ENCODE peak calls at places on chromosome 1, in ten cellular contexts. One of them, this sample, is unnamed.

GRCh38 chr1:3939242-3940080 is 39.4 kb upstream of the C1orf174 start:
- DNase-seq in neural crest cell: no peak
- DNase-seq in HFFc6: no peak
- DNase-seq in tibial nerve: no peak
- DNase-seq in GM10248: no peak
- DNase-seq in foreskin keratinocyte: no peak
- DNase-seq in left ventricle myocardium inferior: no peak
- DNase-seq in adrenal gland: no peak
- DNase-seq in brain microvascular endothelial cell: no peak
- DNase-seq in mucosa of descending colon: no peak
- DNase-seq in this sample: no peak

GRCh38 chr1:36977736-36978314 is 56.5 kb downstream of the GRIK3 start:
- DNase-seq in GM10248: no peak
- DNase-seq in left ventricle myocardium inferior: no peak
- DNase-seq in foreskin keratinocyte: no peak
- DNase-seq in HFFc6: no peak
- DNase-seq in adrenal gland: no peak
- DNase-seq in brain microvascular endothelial cell: no peak
- DNase-seq in neural crest cell: no peak
- DNase-seq in mucosa of descending colon: no peak
- DNase-seq in tibial nerve: no peak
- DNase-seq in this sample: no peak

GRCh38 chr1:53088616-53089300 is 26.7 kb downstream of the PODN start:
- DNase-seq in left ventricle myocardium inferior: no peak
- DNase-seq in GM10248: no peak
- DNase-seq in foreskin keratinocyte: no peak
- DNase-seq in adrenal gland: no peak
- DNase-seq in mucosa of descending colon: no peak
- DNase-seq in neural crest cell: no peak
- DNase-seq in HFFc6: no peak
- DNase-seq in brain microvascular endothelial cell: no peak
- DNase-seq in tibial nerve: no peak
- DNase-seq in this sample: no peak

GRCh38 chr1:107474877-107475612 is 334.2 kb downstream of the NTNG1 start:
- DNase-seq in tibial nerve: no peak
- DNase-seq in HFFc6: no peak
- DNase-seq in GM10248: no peak
- DNase-seq in brain microvascular endothelial cell: no peak
- DNase-seq in left ventricle myocardium inferior: no peak
- DNase-seq in neural crest cell: no peak
- DNase-seq in foreskin keratinocyte: no peak
- DNase-seq in adrenal gland: no peak
- DNase-seq in mucosa of descending colon: no peak
- DNase-seq in this sample: peak

GRCh38 chr1:25870614-25871013 is 4.9 kb downstream of the PAQR7 start:
- DNase-seq in tibial nerve: no peak
- DNase-seq in GM10248: no peak
- DNase-seq in adrenal gland: no peak
- DNase-seq in HFFc6: no peak
- DNase-seq in foreskin keratinocyte: no peak
- DNase-seq in left ventricle myocardium inferior: no peak
- DNase-seq in neural crest cell: no peak
- DNase-seq in mucosa of descending colon: no peak
- DNase-seq in brain microvascular endothelial cell: no peak
- DNase-seq in this sample: no peak

GRCh38 chr1:178310685-178311105 is 186.1 kb downstream of the CLEC20A start:
- DNase-seq in adrenal gland: peak
- DNase-seq in brain microvascular endothelial cell: peak
- DNase-seq in mucosa of descending colon: no peak
- DNase-seq in foreskin keratinocyte: peak
- DNase-seq in neural crest cell: no peak
- DNase-seq in tibial nerve: no peak
- DNase-seq in HFFc6: peak
- DNase-seq in GM10248: peak
- DNase-seq in left ventricle myocardium inferior: no peak
- DNase-seq in this sample: peak

GRCh38 chr1:172343246-172344099 is 77.0 kb upstream of the C1orf105 start:
- DNase-seq in GM10248: no peak
- DNase-seq in mucosa of descending colon: no peak
- DNase-seq in left ventricle myocardium inferior: no peak
- DNase-seq in neural crest cell: no peak
- DNase-seq in tibial nerve: no peak
- DNase-seq in brain microvascular endothelial cell: peak
- DNase-seq in foreskin keratinocyte: peak
- DNase-seq in adrenal gland: no peak
- DNase-seq in HFFc6: peak
- DNase-seq in this sample: peak

GRCh38 chr1:25728301-25728935 is 71.6 kb upstream of the SELENON start:
- DNase-seq in neural crest cell: no peak
- DNase-seq in foreskin keratinocyte: no peak
- DNase-seq in GM10248: no peak
- DNase-seq in left ventricle myocardium inferior: no peak
- DNase-seq in HFFc6: no peak
- DNase-seq in adrenal gland: no peak
- DNase-seq in tibial nerve: no peak
- DNase-seq in mucosa of descending colon: no peak
- DNase-seq in brain microvascular endothelial cell: no peak
- DNase-seq in this sample: no peak

GRCh38 chr1:152108899-152109222 is 6.4 kb downstream of the TCHH start:
- DNase-seq in tibial nerve: no peak
- DNase-seq in brain microvascular endothelial cell: no peak
- DNase-seq in foreskin keratinocyte: no peak
- DNase-seq in adrenal gland: no peak
- DNase-seq in GM10248: no peak
- DNase-seq in neural crest cell: no peak
- DNase-seq in HFFc6: no peak
- DNase-seq in mucosa of descending colon: no peak
- DNase-seq in left ventricle myocardium inferior: no peak
- DNase-seq in this sample: no peak

GRCh38 chr1:236394905-236395779 is 1.1 kb downstream of the EDARADD start:
- DNase-seq in tibial nerve: no peak
- DNase-seq in neural crest cell: peak
- DNase-seq in HFFc6: no peak
- DNase-seq in brain microvascular endothelial cell: no peak
- DNase-seq in left ventricle myocardium inferior: peak
- DNase-seq in foreskin keratinocyte: peak
- DNase-seq in mucosa of descending colon: peak
- DNase-seq in GM10248: peak
- DNase-seq in adrenal gland: no peak
- DNase-seq in this sample: peak

GRCh38 chr1:175129182-175129581 is 61.5 kb downstream of the TNN start:
- DNase-seq in mucosa of descending colon: no peak
- DNase-seq in brain microvascular endothelial cell: no peak
- DNase-seq in adrenal gland: no peak
- DNase-seq in foreskin keratinocyte: peak
- DNase-seq in left ventricle myocardium inferior: no peak
- DNase-seq in HFFc6: peak
- DNase-seq in tibial nerve: no peak
- DNase-seq in GM10248: no peak
- DNase-seq in neural crest cell: no peak
- DNase-seq in this sample: no peak

GRCh38 chr1:234617986-234618725 is 8.2 kb upstream of the IRF2BP2 start:
- DNase-seq in neural crest cell: no peak
- DNase-seq in foreskin keratinocyte: peak
- DNase-seq in adrenal gland: no peak
- DNase-seq in GM10248: no peak
- DNase-seq in mucosa of descending colon: no peak
- DNase-seq in HFFc6: peak
- DNase-seq in brain microvascular endothelial cell: no peak
- DNase-seq in left ventricle myocardium inferior: no peak
- DNase-seq in tibial nerve: no peak
- DNase-seq in this sample: no peak

GRCh38 chr1:47713960-47714359 is 276.1 kb downstream of the FOXD2 start:
- DNase-seq in GM10248: no peak
- DNase-seq in tibial nerve: no peak
- DNase-seq in brain microvascular endothelial cell: no peak
- DNase-seq in mucosa of descending colon: no peak
- DNase-seq in adrenal gland: no peak
- DNase-seq in HFFc6: no peak
- DNase-seq in neural crest cell: no peak
- DNase-seq in left ventricle myocardium inferior: no peak
- DNase-seq in foreskin keratinocyte: no peak
- DNase-seq in this sample: no peak

GRCh38 chr1:222331765-222332164 is 216.1 kb downstream of the HHIPL2 start:
- DNase-seq in neural crest cell: no peak
- DNase-seq in mucosa of descending colon: no peak
- DNase-seq in adrenal gland: no peak
- DNase-seq in tibial nerve: no peak
- DNase-seq in HFFc6: no peak
- DNase-seq in GM10248: no peak
- DNase-seq in brain microvascular endothelial cell: no peak
- DNase-seq in foreskin keratinocyte: peak
- DNase-seq in left ventricle myocardium inferior: no peak
- DNase-seq in this sample: no peak

GRCh38 chr1:12172042-12172851 is 5.5 kb downstream of the TNFRSF1B start:
- DNase-seq in left ventricle myocardium inferior: no peak
- DNase-seq in brain microvascular endothelial cell: no peak
- DNase-seq in neural crest cell: no peak
- DNase-seq in GM10248: no peak
- DNase-seq in HFFc6: no peak
- DNase-seq in adrenal gland: no peak
- DNase-seq in foreskin keratinocyte: no peak
- DNase-seq in mucosa of descending colon: peak
- DNase-seq in tibial nerve: no peak
- DNase-seq in this sample: no peak

GRCh38 chr1:198837276-198838021 is 198.6 kb downstream of the PTPRC start:
- DNase-seq in neural crest cell: no peak
- DNase-seq in HFFc6: no peak
- DNase-seq in adrenal gland: no peak
- DNase-seq in brain microvascular endothelial cell: no peak
- DNase-seq in GM10248: no peak
- DNase-seq in left ventricle myocardium inferior: no peak
- DNase-seq in foreskin keratinocyte: peak
- DNase-seq in tibial nerve: no peak
- DNase-seq in mucosa of descending colon: peak
- DNase-seq in this sample: peak

GRCh38 chr1:9914603-9914937 is 4.5 kb upstream of the CTNNBIP1 start:
- DNase-seq in adrenal gland: no peak
- DNase-seq in tibial nerve: no peak
- DNase-seq in neural crest cell: no peak
- DNase-seq in mucosa of descending colon: no peak
- DNase-seq in GM10248: no peak
- DNase-seq in brain microvascular endothelial cell: no peak
- DNase-seq in left ventricle myocardium inferior: no peak
- DNase-seq in HFFc6: no peak
- DNase-seq in foreskin keratinocyte: no peak
- DNase-seq in this sample: no peak
- TF ChIP-seq CTCF in adrenal gland: no peak
- TF ChIP-seq CTCF in tibial nerve: no peak
- TF ChIP-seq CTCF in neural crest cell: no peak
- TF ChIP-seq CTCF in mucosa of descending colon: no peak
- TF ChIP-seq CTCF in GM10248: no peak
- TF ChIP-seq CTCF in brain microvascular endothelial cell: peak
- TF ChIP-seq CTCF in left ventricle myocardium inferior: peak
- TF ChIP-seq CTCF in HFFc6: no peak
- TF ChIP-seq CTCF in foreskin keratinocyte: no peak
- TF ChIP-seq CTCF in this sample: no peak

GRCh38 chr1:116878804-116879477 is 30.8 kb upstream of the PTGFRN start:
- DNase-seq in neural crest cell: peak
- DNase-seq in GM10248: peak
- DNase-seq in left ventricle myocardium inferior: peak
- DNase-seq in tibial nerve: no peak
- DNase-seq in HFFc6: no peak
- DNase-seq in foreskin keratinocyte: peak
- DNase-seq in mucosa of descending colon: peak
- DNase-seq in adrenal gland: peak
- DNase-seq in brain microvascular endothelial cell: peak
- DNase-seq in this sample: peak
- TF ChIP-seq CTCF in neural crest cell: peak
- TF ChIP-seq CTCF in GM10248: no peak
- TF ChIP-seq CTCF in left ventricle myocardium inferior: no peak
- TF ChIP-seq CTCF in tibial nerve: no peak
- TF ChIP-seq CTCF in HFFc6: no peak
- TF ChIP-seq CTCF in foreskin keratinocyte: peak
- TF ChIP-seq CTCF in mucosa of descending colon: no peak
- TF ChIP-seq CTCF in adrenal gland: no peak
- TF ChIP-seq CTCF in brain microvascular endothelial cell: peak
- TF ChIP-seq CTCF in this sample: no peak

DNA sequence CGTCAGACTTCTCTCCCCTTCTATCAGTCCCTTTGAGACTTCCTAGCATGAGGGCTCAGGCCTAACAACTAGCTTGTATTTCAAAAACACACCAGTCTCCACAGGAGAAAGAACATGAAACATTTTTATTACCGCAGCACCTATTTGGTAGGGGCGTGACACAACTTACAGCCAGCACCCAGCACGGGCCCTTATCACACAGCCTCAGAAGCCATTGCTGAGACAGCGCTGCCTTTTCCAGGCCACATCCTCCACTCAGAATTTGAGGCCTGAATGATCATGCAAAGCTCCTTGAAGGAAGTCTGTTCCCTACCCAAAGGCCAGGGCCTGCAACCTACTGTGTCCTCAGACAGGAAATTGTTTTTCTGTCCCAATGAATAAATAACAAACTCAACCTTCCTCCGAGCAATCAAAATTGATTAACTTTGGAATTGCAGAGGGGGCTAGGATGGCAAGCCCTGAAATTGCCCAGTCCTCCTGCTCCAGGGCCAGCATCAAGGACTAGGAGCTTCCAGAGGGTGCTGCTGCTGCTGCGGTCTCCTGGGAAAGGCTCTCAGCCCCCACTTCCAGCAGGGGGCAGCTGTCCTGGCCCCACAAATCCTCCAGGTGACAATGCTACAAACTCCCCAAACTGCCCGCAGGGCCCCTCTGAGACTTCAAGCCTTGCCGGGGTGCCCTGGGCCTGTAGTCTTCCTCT is 94.3 kb upstream of the GALNT2 start:
- DNase-seq in mucosa of descending colon: peak
- DNase-seq in foreskin keratinocyte: no peak
- DNase-seq in brain microvascular endothelial cell: no peak
- DNase-seq in GM10248: peak
- DNase-seq in HFFc6: no peak
- DNase-seq in tibial nerve: no peak
- DNase-seq in neural crest cell: no peak
- DNase-seq in left ventricle myocardium inferior: no peak
- DNase-seq in adrenal gland: no peak
- DNase-seq in this sample: peak
- TF ChIP-seq CTCF in mucosa of descending colon: no peak
- TF ChIP-seq CTCF in foreskin keratinocyte: peak
- TF ChIP-seq CTCF in brain microvascular endothelial cell: peak
- TF ChIP-seq CTCF in GM10248: peak
- TF ChIP-seq CTCF in HFFc6: peak
- TF ChIP-seq CTCF in tibial nerve: no peak
- TF ChIP-seq CTCF in neural crest cell: peak
- TF ChIP-seq CTCF in left ventricle myocardium inferior: peak
- TF ChIP-seq CTCF in adrenal gland: no peak
- TF ChIP-seq CTCF in this sample: peak

DNA sequence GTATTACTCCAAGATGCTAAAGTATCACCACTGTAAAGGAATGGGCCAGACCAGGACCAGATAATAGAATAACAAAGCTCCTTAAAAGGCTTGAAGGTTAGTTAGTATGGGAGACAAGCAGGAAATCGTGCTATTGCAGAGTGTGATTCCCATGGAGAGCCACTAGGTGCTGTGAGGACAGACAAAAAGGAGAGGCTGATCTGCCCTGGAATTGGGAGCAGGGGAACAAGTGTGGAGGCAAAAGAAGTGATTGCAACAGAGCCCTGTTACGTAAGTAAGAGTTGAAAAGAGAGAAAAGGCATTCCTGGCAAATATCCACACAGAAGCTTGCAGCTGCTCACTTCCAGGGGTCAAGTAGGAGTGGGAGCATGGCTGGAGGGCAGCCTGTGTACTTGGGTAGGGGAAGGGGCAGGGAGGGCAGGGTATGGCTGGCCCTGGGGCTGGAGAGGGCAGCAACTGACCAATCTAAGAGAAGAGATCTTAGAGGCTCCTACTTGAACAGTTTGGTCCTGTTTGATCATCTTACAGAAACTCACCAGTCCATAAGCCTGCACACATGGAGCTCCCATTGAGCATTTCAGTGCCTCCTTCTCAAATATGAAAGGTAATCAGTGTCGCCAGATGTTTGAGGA is 207.7 kb upstream of the GJB5 start:
- DNase-seq in mucosa of descending colon: no peak
- DNase-seq in brain microvascular endothelial cell: no peak
- DNase-seq in tibial nerve: no peak
- DNase-seq in neural crest cell: peak
- DNase-seq in foreskin keratinocyte: no peak
- DNase-seq in GM10248: no peak
- DNase-seq in adrenal gland: no peak
- DNase-seq in HFFc6: no peak
- DNase-seq in left ventricle myocardium inferior: no peak
- DNase-seq in this sample: no peak
- TF ChIP-seq CTCF in mucosa of descending colon: no peak
- TF ChIP-seq CTCF in brain microvascular endothelial cell: no peak
- TF ChIP-seq CTCF in tibial nerve: no peak
- TF ChIP-seq CTCF in neural crest cell: peak
- TF ChIP-seq CTCF in foreskin keratinocyte: peak
- TF ChIP-seq CTCF in GM10248: no peak
- TF ChIP-seq CTCF in adrenal gland: no peak
- TF ChIP-seq CTCF in HFFc6: no peak
- TF ChIP-seq CTCF in left ventricle myocardium inferior: no peak
- TF ChIP-seq CTCF in this sample: peak

This sample was measured in GM12865.